ENCODE peak calls at places on chromosomes 3 and 15, in six cellular contexts. One of them, this sample, is unnamed.

GRCh38 chr3:178246004-178246403 is 290.2 kb upstream of the KCNMB2 start:
- DNase-seq in AG10803: no peak
- DNase-seq in skeletal muscle cell: no peak
- DNase-seq in activated CD4-positive, alpha-beta T cell treated with anti-CD3 and anti-CD28 coated beads, Interleukin-2, amount 10 ng/mL, durations not matched to agents 7 days and 5 days: no peak
- DNase-seq in HFF-Myc: no peak
- DNase-seq in dorsolateral prefrontal cortex: no peak
- DNase-seq in this sample: no peak

GRCh38 chr3:182149594-182149993 is 437.9 kb downstream of the SOX2 start:
- DNase-seq in AG10803: no peak
- DNase-seq in skeletal muscle cell: no peak
- DNase-seq in activated CD4-positive, alpha-beta T cell treated with anti-CD3 and anti-CD28 coated beads, Interleukin-2, amount 10 ng/mL, durations not matched to agents 7 days and 5 days: no peak
- DNase-seq in HFF-Myc: no peak
- DNase-seq in dorsolateral prefrontal cortex: no peak
- DNase-seq in this sample: no peak

GRCh38 chr3:65914032-65914739 is 124.5 kb downstream of the MAGI1 start:
- DNase-seq in AG10803: no peak
- DNase-seq in skeletal muscle cell: no peak
- DNase-seq in activated CD4-positive, alpha-beta T cell treated with anti-CD3 and anti-CD28 coated beads, Interleukin-2, amount 10 ng/mL, durations not matched to agents 7 days and 5 days: no peak
- DNase-seq in HFF-Myc: no peak
- DNase-seq in dorsolateral prefrontal cortex: no peak
- DNase-seq in this sample: no peak

GRCh38 chr3:32321095-32321835 is 70.4 kb upstream of the CMTM7 start:
- DNase-seq in AG10803: no peak
- DNase-seq in skeletal muscle cell: no peak
- DNase-seq in activated CD4-positive, alpha-beta T cell treated with anti-CD3 and anti-CD28 coated beads, Interleukin-2, amount 10 ng/mL, durations not matched to agents 7 days and 5 days: no peak
- DNase-seq in HFF-Myc: no peak
- DNase-seq in dorsolateral prefrontal cortex: no peak
- DNase-seq in this sample: no peak

GRCh38 chr3:119149484-119149883 is 3.5 kb downstream of the TEX55 start:
- DNase-seq in AG10803: peak
- DNase-seq in skeletal muscle cell: peak
- DNase-seq in activated CD4-positive, alpha-beta T cell treated with anti-CD3 and anti-CD28 coated beads, Interleukin-2, amount 10 ng/mL, durations not matched to agents 7 days and 5 days: no peak
- DNase-seq in HFF-Myc: no peak
- DNase-seq in dorsolateral prefrontal cortex: no peak
- DNase-seq in this sample: peak

GRCh38 chr3:187243933-187244564 is 46.8 kb downstream of the RTP1 start:
- DNase-seq in AG10803: peak
- DNase-seq in skeletal muscle cell: no peak
- DNase-seq in activated CD4-positive, alpha-beta T cell treated with anti-CD3 and anti-CD28 coated beads, Interleukin-2, amount 10 ng/mL, durations not matched to agents 7 days and 5 days: no peak
- DNase-seq in HFF-Myc: no peak
- DNase-seq in dorsolateral prefrontal cortex: no peak
- DNase-seq in this sample: no peak

GRCh38 chr3:36542186-36542585 is 161.9 kb downstream of the STAC start:
- DNase-seq in AG10803: peak
- DNase-seq in skeletal muscle cell: no peak
- DNase-seq in activated CD4-positive, alpha-beta T cell treated with anti-CD3 and anti-CD28 coated beads, Interleukin-2, amount 10 ng/mL, durations not matched to agents 7 days and 5 days: no peak
- DNase-seq in HFF-Myc: no peak
- DNase-seq in dorsolateral prefrontal cortex: no peak
- DNase-seq in this sample: no peak

GRCh38 chr3:127349501-127350171 is 61.8 kb upstream of the PRR20G start:
- DNase-seq in AG10803: no peak
- DNase-seq in skeletal muscle cell: no peak
- DNase-seq in activated CD4-positive, alpha-beta T cell treated with anti-CD3 and anti-CD28 coated beads, Interleukin-2, amount 10 ng/mL, durations not matched to agents 7 days and 5 days: no peak
- DNase-seq in HFF-Myc: no peak
- DNase-seq in dorsolateral prefrontal cortex: no peak
- DNase-seq in this sample: no peak

GRCh38 chr3:104632947-104633346 is 733.8 kb upstream of the ALCAM start:
- DNase-seq in AG10803: no peak
- DNase-seq in skeletal muscle cell: no peak
- DNase-seq in activated CD4-positive, alpha-beta T cell treated with anti-CD3 and anti-CD28 coated beads, Interleukin-2, amount 10 ng/mL, durations not matched to agents 7 days and 5 days: no peak
- DNase-seq in HFF-Myc: no peak
- DNase-seq in dorsolateral prefrontal cortex: no peak
- DNase-seq in this sample: no peak

GRCh38 chr15:78429477-78429876 is 8.5 kb upstream of the IREB2 start:
- DNase-seq in AG10803: no peak
- DNase-seq in skeletal muscle cell: no peak
- DNase-seq in activated CD4-positive, alpha-beta T cell treated with anti-CD3 and anti-CD28 coated beads, Interleukin-2, amount 10 ng/mL, durations not matched to agents 7 days and 5 days: no peak
- DNase-seq in HFF-Myc: no peak
- DNase-seq in dorsolateral prefrontal cortex: no peak
- DNase-seq in this sample: no peak

GRCh38 chr15:66515901-66516322 is 10.8 kb downstream of the ZWILCH start:
- DNase-seq in AG10803: peak
- DNase-seq in skeletal muscle cell: no peak
- DNase-seq in activated CD4-positive, alpha-beta T cell treated with anti-CD3 and anti-CD28 coated beads, Interleukin-2, amount 10 ng/mL, durations not matched to agents 7 days and 5 days: no peak
- DNase-seq in HFF-Myc: no peak
- DNase-seq in dorsolateral prefrontal cortex: no peak
- DNase-seq in this sample: no peak

GRCh38 chr3:59386165-59386564 is 336.3 kb upstream of the CFAP20DC start:
- DNase-seq in AG10803: no peak
- DNase-seq in skeletal muscle cell: no peak
- DNase-seq in activated CD4-positive, alpha-beta T cell treated with anti-CD3 and anti-CD28 coated beads, Interleukin-2, amount 10 ng/mL, durations not matched to agents 7 days and 5 days: no peak
- DNase-seq in HFF-Myc: no peak
- DNase-seq in dorsolateral prefrontal cortex: no peak
- DNase-seq in this sample: no peak

GRCh38 chr15:21261965-21262850 is 178.1 kb downstream of the POTEB3 start:
- DNase-seq in AG10803: no peak
- DNase-seq in skeletal muscle cell: no peak
- DNase-seq in activated CD4-positive, alpha-beta T cell treated with anti-CD3 and anti-CD28 coated beads, Interleukin-2, amount 10 ng/mL, durations not matched to agents 7 days and 5 days: no peak
- DNase-seq in HFF-Myc: no peak
- DNase-seq in dorsolateral prefrontal cortex: no peak
- DNase-seq in this sample: no peak

GRCh38 chr3:172153335-172153861 is 114.0 kb downstream of the FNDC3B start:
- DNase-seq in AG10803: peak
- DNase-seq in skeletal muscle cell: peak
- DNase-seq in activated CD4-positive, alpha-beta T cell treated with anti-CD3 and anti-CD28 coated beads, Interleukin-2, amount 10 ng/mL, durations not matched to agents 7 days and 5 days: peak
- DNase-seq in HFF-Myc: peak
- DNase-seq in dorsolateral prefrontal cortex: peak
- DNase-seq in this sample: peak

GRCh38 chr3:100018806-100019205 is 95.5 kb downstream of the FILIP1L start:
- DNase-seq in AG10803: no peak
- DNase-seq in skeletal muscle cell: no peak
- DNase-seq in activated CD4-positive, alpha-beta T cell treated with anti-CD3 and anti-CD28 coated beads, Interleukin-2, amount 10 ng/mL, durations not matched to agents 7 days and 5 days: no peak
- DNase-seq in HFF-Myc: no peak
- DNase-seq in dorsolateral prefrontal cortex: no peak
- DNase-seq in this sample: no peak

GRCh38 chr15:89852342-89853005 is 37.8 kb upstream of the ANPEP start:
- DNase-seq in AG10803: no peak
- DNase-seq in skeletal muscle cell: no peak
- DNase-seq in activated CD4-positive, alpha-beta T cell treated with anti-CD3 and anti-CD28 coated beads, Interleukin-2, amount 10 ng/mL, durations not matched to agents 7 days and 5 days: no peak
- DNase-seq in HFF-Myc: no peak
- DNase-seq in dorsolateral prefrontal cortex: no peak
- DNase-seq in this sample: no peak

GRCh38 chr3:194482196-194482593 is 4.6 kb downstream of the ATP13A3 start:
- DNase-seq in AG10803: no peak
- DNase-seq in skeletal muscle cell: no peak
- DNase-seq in activated CD4-positive, alpha-beta T cell treated with anti-CD3 and anti-CD28 coated beads, Interleukin-2, amount 10 ng/mL, durations not matched to agents 7 days and 5 days: no peak
- DNase-seq in HFF-Myc: no peak
- DNase-seq in dorsolateral prefrontal cortex: no peak
- DNase-seq in this sample: no peak

GRCh38 chr3:148269816-148270215 is 427.9 kb upstream of the AGTR1 start:
- DNase-seq in AG10803: peak
- DNase-seq in skeletal muscle cell: peak
- DNase-seq in activated CD4-positive, alpha-beta T cell treated with anti-CD3 and anti-CD28 coated beads, Interleukin-2, amount 10 ng/mL, durations not matched to agents 7 days and 5 days: no peak
- DNase-seq in HFF-Myc: peak
- DNase-seq in dorsolateral prefrontal cortex: no peak
- DNase-seq in this sample: no peak

GRCh38 chr3:120471643-120472042 is 20.9 kb upstream of the FSTL1 start:
- DNase-seq in AG10803: peak
- DNase-seq in skeletal muscle cell: no peak
- DNase-seq in activated CD4-positive, alpha-beta T cell treated with anti-CD3 and anti-CD28 coated beads, Interleukin-2, amount 10 ng/mL, durations not matched to agents 7 days and 5 days: no peak
- DNase-seq in HFF-Myc: no peak
- DNase-seq in dorsolateral prefrontal cortex: no peak
- DNase-seq in this sample: peak

GRCh38 chr3:97817965-97818364 is 3.8 kb upstream of the CRYBG3 start:
- DNase-seq in AG10803: no peak
- DNase-seq in skeletal muscle cell: no peak
- DNase-seq in activated CD4-positive, alpha-beta T cell treated with anti-CD3 and anti-CD28 coated beads, Interleukin-2, amount 10 ng/mL, durations not matched to agents 7 days and 5 days: no peak
- DNase-seq in HFF-Myc: no peak
- DNase-seq in dorsolateral prefrontal cortex: no peak
- DNase-seq in this sample: no peak